ENCODE peak calls at places on chromosomes 1 and 21, in five cellular contexts. One of them, this sample, is unnamed.

GRCh38 chr1:48526045-48526714 is 54.2 kb upstream of the SPATA6 start:
- DNase-seq in activated naive CD4-positive, alpha-beta T cell: no peak
- DNase-seq in foreskin fibroblast: peak; percentile 18
- DNase-seq in HuH-7.5: no peak
- DNase-seq in NCI-H1694: peak; percentile 87
- DNase-seq in this sample: no peak

GRCh38 chr1:237219751-237220150 is 177.8 kb downstream of the RYR2 start:
- DNase-seq in activated naive CD4-positive, alpha-beta T cell: no peak
- DNase-seq in foreskin fibroblast: no peak
- DNase-seq in HuH-7.5: no peak
- DNase-seq in NCI-H1694: no peak
- DNase-seq in this sample: peak; percentile 44

GRCh38 chr1:151581946-151582345 is 29.9 kb upstream of the SNX27 start:
- DNase-seq in activated naive CD4-positive, alpha-beta T cell: no peak
- DNase-seq in foreskin fibroblast: no peak
- DNase-seq in HuH-7.5: no peak
- DNase-seq in NCI-H1694: no peak
- DNase-seq in this sample: no peak

GRCh38 chr1:22140681-22141080 is 2.2 kb downstream of the WNT4 start:
- DNase-seq in activated naive CD4-positive, alpha-beta T cell: no peak
- DNase-seq in foreskin fibroblast: no peak
- DNase-seq in HuH-7.5: no peak
- DNase-seq in NCI-H1694: no peak
- DNase-seq in this sample: no peak

GRCh38 chr1:200228081-200228480 is 181.8 kb downstream of the ZNF281 start:
- DNase-seq in activated naive CD4-positive, alpha-beta T cell: no peak
- DNase-seq in foreskin fibroblast: no peak
- DNase-seq in HuH-7.5: no peak
- DNase-seq in NCI-H1694: no peak
- DNase-seq in this sample: no peak

GRCh38 chr1:24406783-24407182 is 6.8 kb downstream of the STPG1 start:
- DNase-seq in activated naive CD4-positive, alpha-beta T cell: no peak
- DNase-seq in foreskin fibroblast: no peak
- DNase-seq in HuH-7.5: no peak
- DNase-seq in NCI-H1694: no peak
- DNase-seq in this sample: no peak

GRCh38 chr1:245802941-245803665 is 648.3 kb downstream of the KIF26B start:
- DNase-seq in activated naive CD4-positive, alpha-beta T cell: no peak
- DNase-seq in foreskin fibroblast: no peak
- DNase-seq in HuH-7.5: no peak
- DNase-seq in NCI-H1694: no peak
- DNase-seq in this sample: no peak

GRCh38 chr21:35329940-35330670 is 281.0 kb upstream of the RUNX1 start:
- DNase-seq in activated naive CD4-positive, alpha-beta T cell: no peak
- DNase-seq in foreskin fibroblast: no peak
- DNase-seq in HuH-7.5: no peak
- DNase-seq in NCI-H1694: no peak
- DNase-seq in this sample: no peak

GRCh38 chr1:84086616-84087015 is 57.5 kb upstream of the PRKACB start:
- DNase-seq in activated naive CD4-positive, alpha-beta T cell: no peak
- DNase-seq in foreskin fibroblast: no peak
- DNase-seq in HuH-7.5: no peak
- DNase-seq in NCI-H1694: no peak
- DNase-seq in this sample: no peak

GRCh38 chr21:28737671-28738279 is 254.9 kb downstream of the LTN1 start:
- DNase-seq in activated naive CD4-positive, alpha-beta T cell: no peak
- DNase-seq in foreskin fibroblast: no peak
- DNase-seq in HuH-7.5: no peak
- DNase-seq in NCI-H1694: no peak
- DNase-seq in this sample: no peak

GRCh38 chr1:89998306-89998705 is 3.4 kb downstream of the ZNF326 start:
- DNase-seq in activated naive CD4-positive, alpha-beta T cell: no peak
- DNase-seq in foreskin fibroblast: peak; percentile 28
- DNase-seq in HuH-7.5: no peak
- DNase-seq in NCI-H1694: no peak
- DNase-seq in this sample: no peak

GRCh38 chr1:20507564-20508410 is at the start of gene MUL1:
- DNase-seq in activated naive CD4-positive, alpha-beta T cell: peak; percentile 85
- DNase-seq in foreskin fibroblast: peak; percentile 89
- DNase-seq in HuH-7.5: peak; percentile 87
- DNase-seq in NCI-H1694: peak; percentile 78
- DNase-seq in this sample: peak; percentile 95

GRCh38 chr1:204925701-204926100 is 55.0 kb downstream of the NFASC start:
- DNase-seq in activated naive CD4-positive, alpha-beta T cell: no peak
- DNase-seq in foreskin fibroblast: no peak
- DNase-seq in HuH-7.5: no peak
- DNase-seq in NCI-H1694: no peak
- DNase-seq in this sample: no peak

GRCh38 chr1:225987491-225988316 is 11.4 kb downstream of the SDE2 start:
- DNase-seq in activated naive CD4-positive, alpha-beta T cell: no peak
- DNase-seq in foreskin fibroblast: no peak
- DNase-seq in HuH-7.5: no peak
- DNase-seq in NCI-H1694: peak; percentile 40
- DNase-seq in this sample: peak; percentile 63

GRCh38 chr1:155867766-155868165 is 8.4 kb downstream of the SYT11 start:
- DNase-seq in activated naive CD4-positive, alpha-beta T cell: no peak
- DNase-seq in foreskin fibroblast: no peak
- DNase-seq in HuH-7.5: no peak
- DNase-seq in NCI-H1694: no peak
- DNase-seq in this sample: no peak

GRCh38 chr21:17802568-17802967 is 16.6 kb downstream of the C21orf91 start:
- DNase-seq in activated naive CD4-positive, alpha-beta T cell: no peak
- DNase-seq in foreskin fibroblast: peak; percentile 20
- DNase-seq in HuH-7.5: no peak
- DNase-seq in NCI-H1694: no peak
- DNase-seq in this sample: no peak

GRCh38 chr21:14866859-14867560 is 197.8 kb downstream of the NRIP1 start:
- DNase-seq in activated naive CD4-positive, alpha-beta T cell: no peak
- DNase-seq in foreskin fibroblast: no peak
- DNase-seq in HuH-7.5: no peak
- DNase-seq in NCI-H1694: no peak
- DNase-seq in this sample: no peak

GRCh38 chr1:228014235-228014930 is 7.6 kb downstream of the WNT3A start:
- DNase-seq in activated naive CD4-positive, alpha-beta T cell: no peak
- DNase-seq in foreskin fibroblast: no peak
- DNase-seq in HuH-7.5: no peak
- DNase-seq in NCI-H1694: no peak
- DNase-seq in this sample: no peak

GRCh38 chr1:14778882-14779594 is 180.6 kb downstream of the KAZN start:
- DNase-seq in activated naive CD4-positive, alpha-beta T cell: no peak
- DNase-seq in foreskin fibroblast: no peak
- DNase-seq in HuH-7.5: peak; percentile 21
- DNase-seq in NCI-H1694: peak; percentile 35
- DNase-seq in this sample: no peak

GRCh38 chr1:54949971-54950360 is 30.5 kb upstream of the TMEM61 start:
- DNase-seq in activated naive CD4-positive, alpha-beta T cell: no peak
- DNase-seq in foreskin fibroblast: peak; percentile 61
- DNase-seq in HuH-7.5: no peak
- DNase-seq in NCI-H1694: no peak
- DNase-seq in this sample: peak; percentile 66

GRCh38 chr21:26127918-26128317 is 42.7 kb downstream of the APP start:
- DNase-seq in activated naive CD4-positive, alpha-beta T cell: no peak
- DNase-seq in foreskin fibroblast: no peak
- DNase-seq in HuH-7.5: no peak
- DNase-seq in NCI-H1694: no peak
- DNase-seq in this sample: no peak

GRCh38 chr1:167695150-167695549 is 26.6 kb upstream of the MPZL1 start:
- DNase-seq in activated naive CD4-positive, alpha-beta T cell: no peak
- DNase-seq in foreskin fibroblast: no peak
- DNase-seq in HuH-7.5: no peak
- DNase-seq in NCI-H1694: no peak
- DNase-seq in this sample: no peak

GRCh38 chr1:230629511-230629910 is 12.8 kb upstream of the COG2 start:
- DNase-seq in activated naive CD4-positive, alpha-beta T cell: no peak
- DNase-seq in foreskin fibroblast: no peak
- DNase-seq in HuH-7.5: no peak
- DNase-seq in NCI-H1694: no peak
- DNase-seq in this sample: no peak

GRCh38 chr1:212727386-212728181 is 27.9 kb upstream of the BATF3 start:
- DNase-seq in activated naive CD4-positive, alpha-beta T cell: no peak
- DNase-seq in foreskin fibroblast: no peak
- DNase-seq in HuH-7.5: no peak
- DNase-seq in NCI-H1694: no peak
- DNase-seq in this sample: no peak

GRCh38 chr1:22139817-22140216 is 3.1 kb downstream of the WNT4 start:
- DNase-seq in activated naive CD4-positive, alpha-beta T cell: no peak
- DNase-seq in foreskin fibroblast: no peak
- DNase-seq in HuH-7.5: no peak
- DNase-seq in NCI-H1694: no peak
- DNase-seq in this sample: no peak

GRCh38 chr1:12609469-12610003 is 8.5 kb downstream of the DHRS3 start:
- DNase-seq in activated naive CD4-positive, alpha-beta T cell: no peak
- DNase-seq in foreskin fibroblast: no peak
- DNase-seq in HuH-7.5: no peak
- DNase-seq in NCI-H1694: no peak
- DNase-seq in this sample: no peak

GRCh38 chr1:71231751-71232150 is 150.9 kb upstream of the ZRANB2 start:
- DNase-seq in activated naive CD4-positive, alpha-beta T cell: no peak
- DNase-seq in foreskin fibroblast: no peak
- DNase-seq in HuH-7.5: no peak
- DNase-seq in NCI-H1694: no peak
- DNase-seq in this sample: no peak

GRCh38 chr1:199799116-199799515 is 228.4 kb upstream of the NR5A2 start:
- DNase-seq in activated naive CD4-positive, alpha-beta T cell: no peak
- DNase-seq in foreskin fibroblast: no peak
- DNase-seq in HuH-7.5: no peak
- DNase-seq in NCI-H1694: no peak
- DNase-seq in this sample: no peak

GRCh38 chr1:202107321-202107761 is 15.4 kb upstream of the GPR37L1 start:
- DNase-seq in activated naive CD4-positive, alpha-beta T cell: no peak
- DNase-seq in foreskin fibroblast: no peak
- DNase-seq in HuH-7.5: no peak
- DNase-seq in NCI-H1694: peak; percentile 83
- DNase-seq in this sample: no peak

GRCh38 chr1:220344745-220345144 is 72.5 kb upstream of the RAB3GAP2 start:
- DNase-seq in activated naive CD4-positive, alpha-beta T cell: no peak
- DNase-seq in foreskin fibroblast: no peak
- DNase-seq in HuH-7.5: no peak
- DNase-seq in NCI-H1694: no peak
- DNase-seq in this sample: no peak

GRCh38 chr1:28889357-28889756 is 25.0 kb upstream of the EPB41 start:
- DNase-seq in activated naive CD4-positive, alpha-beta T cell: no peak
- DNase-seq in foreskin fibroblast: no peak
- DNase-seq in HuH-7.5: no peak
- DNase-seq in NCI-H1694: no peak
- DNase-seq in this sample: no peak

This sample was measured in cerebellar cortex.